ENCODE peak calls at places on chromosomes 1 and 21, in nine cellular contexts. R, N, X, I, T, M, Y, H and S are unnamed samples.
A peak's percentile ranks its signal among the peaks of the same experiment; 100 is the strongest.

GRCh38 chr21:25385912-25386474 is 221.3 kb downstream of the MRPL39 start:
- DNase-seq in R (peak; percentile 65), N (no peak), X (no peak), I (no peak), T (no peak), M (peak; percentile 47), Y (peak; percentile 78), H (no peak), S (no peak)

GRCh38 chr1:178533547-178533946 is 20.6 kb downstream of the TEX35 start:
- DNase-seq in R (no peak), N (no peak), X (no peak), I (no peak), T (no peak), M (no peak), Y (no peak), H (no peak), S (no peak)

GRCh38 chr21:45532826-45533730 is 9.2 kb downstream of the SLC19A1 start:
- DNase-seq in R (no peak), N (no peak), X (no peak), I (peak; percentile 1), T (peak; percentile 7), M (no peak), Y (no peak), H (no peak), S (no peak)

GRCh38 chr1:114139540-114139939 is 14.1 kb downstream of the SYT6 start:
- DNase-seq in R (no peak), N (no peak), X (no peak), I (no peak), T (no peak), M (no peak), Y (no peak), H (no peak), S (no peak)

GRCh38 chr1:229514578-229515275 is 6.6 kb upstream of the NUP133 start:
- DNase-seq in R (peak; percentile 61), N (peak; percentile 35), X (peak; percentile 8), I (peak; percentile 64), T (peak; percentile 44), M (no peak), Y (peak; percentile 78), H (peak; percentile 66), S (peak; percentile 83)

GRCh38 chr1:161727343-161727924 is 6.1 kb downstream of the FCRLB start:
- DNase-seq in R (no peak), N (peak; percentile 7), X (no peak), I (peak; percentile 38), T (no peak), M (no peak), Y (peak; percentile 55), H (no peak), S (peak; percentile 79)

GRCh38 chr1:150596095-150596892 is 16.9 kb upstream of the MCL1 start:
- DNase-seq in R (no peak), N (no peak), X (no peak), I (no peak), T (no peak), M (no peak), Y (peak; percentile 24), H (no peak), S (no peak)

GRCh38 chr21:36082140-36082742 is 12.4 kb downstream of the CBR1 start:
- DNase-seq in R (no peak), N (no peak), X (no peak), I (no peak), T (no peak), M (no peak), Y (peak; percentile 23), H (no peak), S (no peak)

GRCh38 chr21:42837421-42838211 is 41.7 kb downstream of the WDR4 start:
- DNase-seq in R (no peak), N (no peak), X (no peak), I (no peak), T (no peak), M (no peak), Y (no peak), H (no peak), S (no peak)

GRCh38 chr1:32052887-32053286 is 19.9 kb upstream of the TMEM39B start:
- DNase-seq in R (no peak), N (no peak), X (no peak), I (no peak), T (no peak), M (no peak), Y (no peak), H (no peak), S (peak; percentile 64)

GRCh38 chr21:23384679-23385078 is 2222.6 kb downstream of the MRPL39 start:
- DNase-seq in R (peak; percentile 51), N (no peak), X (no peak), I (no peak), T (no peak), M (no peak), Y (no peak), H (no peak), S (no peak)

GRCh38 chr21:16058896-16059295 is 329.1 kb downstream of the USP25 start:
- DNase-seq in R (no peak), N (no peak), X (no peak), I (no peak), T (no peak), M (no peak), Y (no peak), H (no peak), S (no peak)

GRCh38 chr1:79042539-79042938 is 36.0 kb upstream of the ADGRL4 start:
- DNase-seq in R (no peak), N (no peak), X (no peak), I (no peak), T (no peak), M (no peak), Y (no peak), H (no peak), S (no peak)

GRCh38 chr1:99456536-99456935 is 189.4 kb upstream of the PALMD start:
- DNase-seq in R (no peak), N (no peak), X (no peak), I (no peak), T (no peak), M (no peak), Y (no peak), H (no peak), S (peak; percentile 65)

GRCh38 chr1:186620951-186621350 is 59.3 kb downstream of the PTGS2 start:
- DNase-seq in R (no peak), N (no peak), X (no peak), I (peak; percentile 12), T (no peak), M (no peak), Y (peak; percentile 57), H (no peak), S (peak; percentile 90)

GRCh38 chr1:75725256-75725655 is 747 bp downstream of the ACADM start:
- DNase-seq in R (no peak), N (no peak), X (no peak), I (no peak), T (no peak), M (no peak), Y (peak; percentile 34), H (no peak), S (no peak)